ENCODE peak calls at places on chromosomes 13 and 19, in ten cellular contexts. R is HAP-1, S is left colon, X is activated gamma-delta T cell treated with Interleukin-2 at 50 U/mL for 16 hours, V is adrenal gland, Z is AML-193, Q is tibial nerve, L is GM18507, P is esophagus squamous epithelium, N is GM19239. A is an unnamed sample.

GRCh38 chr13:113729329-113730019 is 29.6 kb upstream of the TMEM255B start:
- DNase-seq in V (peak), Z (no peak), S (no peak), Q (no peak), R (no peak), P (no peak), L (no peak), X (no peak), N (no peak), A (no peak)

GRCh38 chr13:109790951-109791605 is 4.7 kb upstream of the IRS2 start:
- DNase-seq in P (no peak), N (no peak), Q (no peak), V (peak), L (no peak), R (no peak), S (no peak), X (peak), Z (peak), A (no peak)

GRCh38 chr19:35805518-35806102 is 7.0 kb downstream of the PRODH2 start:
- DNase-seq in R (no peak), P (no peak), N (no peak), S (no peak), Z (no peak), V (no peak), L (no peak), X (no peak), Q (no peak), A (no peak)

GRCh38 chr19:51295382-51296126 is 15.9 kb upstream of the IGLON5 start:
- DNase-seq in V (no peak), L (no peak), S (no peak), Q (no peak), X (no peak), P (no peak), Z (no peak), R (no peak), N (no peak), A (no peak)

GRCh38 chr13:36891752-36892151 is 28.3 kb downstream of the SMAD9 start:
- DNase-seq in R (no peak), S (no peak), P (no peak), Q (no peak), L (no peak), Z (no peak), X (no peak), N (no peak), V (no peak), A (no peak)

GRCh38 chr19:18340990-18341868 is 831 bp downstream of the PGPEP1 start:
- DNase-seq in X (peak), Z (peak), N (peak), R (no peak), L (peak), V (peak), P (no peak), S (peak), Q (peak), A (peak)

GRCh38 chr19:21127898-21128297 is 13.9 kb upstream of the ZNF431 start:
- DNase-seq in L (no peak), N (no peak), S (no peak), R (no peak), V (no peak), Q (no peak), X (no peak), Z (no peak), P (no peak), A (no peak)

GRCh38 chr13:47100214-47100853 is 203.5 kb upstream of the HTR2A start:
- DNase-seq in Z (no peak), P (no peak), X (no peak), N (peak), L (peak), S (no peak), Q (no peak), V (no peak), R (no peak), A (no peak)

GRCh38 chr13:99658266-99658991 is 157.2 kb downstream of the TM9SF2 start:
- DNase-seq in L (no peak), V (peak), X (peak), Q (peak), R (peak), S (peak), Z (peak), P (no peak), N (no peak), A (no peak)

GRCh38 chr19:2944403-2944774 is 382 bp downstream of the ZNF77 start:
- DNase-seq in R (no peak), S (no peak), Z (no peak), N (no peak), Q (no peak), X (no peak), V (no peak), L (no peak), P (no peak), A (no peak)

GRCh38 chr19:35110974-35111373 is 4.6 kb upstream of the FXYD3 start:
- DNase-seq in R (no peak), Q (no peak), S (no peak), L (no peak), N (no peak), P (no peak), X (no peak), V (no peak), Z (no peak), A (no peak)

GRCh38 chr13:43271152-43271551 is 247.8 kb downstream of the DNAJC15 start:
- DNase-seq in Z (no peak), R (no peak), P (no peak), L (no peak), Q (no peak), N (no peak), S (no peak), X (no peak), V (no peak), A (no peak)

GRCh38 chr13:103539265-103539664 is 473.0 kb upstream of the SLC10A2 start:
- DNase-seq in Q (no peak), P (no peak), N (no peak), X (no peak), V (no peak), R (no peak), Z (no peak), L (no peak), S (no peak), A (no peak)

GRCh38 chr13:51721485-51721884 is 82.5 kb downstream of the DHRS12 start:
- DNase-seq in R (no peak), S (no peak), L (no peak), N (peak), Z (no peak), P (no peak), V (peak), X (no peak), Q (no peak), A (no peak)

GRCh38 chr13:52070929-52071523 is 46.5 kb downstream of the UTP14C start:
- DNase-seq in V (no peak), P (no peak), Z (peak), X (no peak), Q (no peak), R (no peak), S (no peak), N (no peak), L (no peak), A (no peak)

GRCh38 chr13:47897411-47898050 is 103.5 kb downstream of the SUCLA2 start:
- DNase-seq in V (no peak), X (no peak), S (no peak), L (no peak), P (no peak), Q (no peak), Z (no peak), N (no peak), R (no peak), A (no peak)

GRCh38 chr19:44260695-44261446 is 1.2 kb downstream of the ZNF233 start:
- DNase-seq in Z (no peak), L (no peak), R (no peak), N (no peak), Q (no peak), S (no peak), X (no peak), P (no peak), V (no peak), A (no peak)

GRCh38 chr19:23254141-23254910 is 4.1 kb upstream of the ZNF724 start:
- DNase-seq in Q (no peak), P (no peak), S (no peak), Z (peak), R (peak), L (no peak), N (no peak), X (no peak), V (no peak), A (no peak)

GRCh38 chr13:39269004-39269403 is 230.7 kb downstream of the NHLRC3 start:
- DNase-seq in P (no peak), S (no peak), N (no peak), R (no peak), V (no peak), L (no peak), Z (no peak), Q (no peak), X (no peak), A (no peak)

GRCh38 chr13:44622259-44622658 is 46.1 kb upstream of the TSC22D1 start:
- DNase-seq in S (no peak), X (no peak), R (peak), N (no peak), P (no peak), Q (no peak), L (no peak), Z (no peak), V (no peak), A (no peak)

GRCh38 chr13:114063545-114064515 is 68.6 kb downstream of the RASA3 start:
- DNase-seq in S (peak), Z (peak), P (no peak), X (no peak), N (no peak), R (no peak), Q (peak), V (peak), L (no peak), A (no peak)

GRCh38 chr19:20186163-20186562 is 19.1 kb downstream of the ZNF486 start:
- DNase-seq in Z (no peak), S (no peak), X (no peak), N (no peak), V (no peak), P (no peak), R (no peak), L (no peak), Q (no peak), A (no peak)

GRCh38 chr19:39941615-39942507 is 7.4 kb upstream of the FCGBP start:
- DNase-seq in X (peak), N (no peak), P (no peak), V (no peak), L (no peak), S (no peak), R (no peak), Z (peak), Q (no peak), A (no peak)

GRCh38 chr13:85236431-85236830 is 562.8 kb downstream of the SLITRK6 start:
- DNase-seq in Z (no peak), X (no peak), S (no peak), Q (no peak), L (no peak), R (peak), N (no peak), P (no peak), V (no peak), A (no peak)

GRCh38 chr13:91020635-91021034 is 326.9 kb upstream of the MIR17HG start:
- DNase-seq in N (no peak), L (no peak), Q (no peak), P (no peak), X (no peak), Z (no peak), S (no peak), V (no peak), R (no peak), A (no peak)

GRCh38 chr13:62113145-62113544 is 697.5 kb upstream of the PCDH20 start:
- DNase-seq in S (no peak), Z (no peak), R (no peak), Q (no peak), N (no peak), P (no peak), X (no peak), L (no peak), V (no peak), A (no peak)

GRCh38 chr19:54517483-54517882 is 14.9 kb downstream of the LAIR2 start:
- DNase-seq in Z (peak), V (peak), P (no peak), S (peak), N (peak), Q (no peak), X (peak), L (no peak), R (peak), A (no peak)

GRCh38 chr13:100176781-100177389 is 88.0 kb downstream of the PCCA start:
- DNase-seq in V (no peak), P (no peak), N (no peak), Z (no peak), S (no peak), X (no peak), Q (no peak), L (no peak), R (peak), A (no peak)

GRCh38 chr19:44611812-44612295 is 1.5 kb upstream of the IGSF23 start:
- DNase-seq in Q (no peak), P (no peak), R (no peak), L (no peak), S (no peak), V (no peak), X (no peak), N (no peak), Z (no peak), A (no peak)

GRCh38 chr13:36673838-36674326 is at the start of gene SERTM1:
- DNase-seq in N (no peak), S (no peak), L (no peak), Z (no peak), V (peak), X (no peak), P (no peak), R (peak), Q (no peak), A (peak)

GRCh38 chr19:2047449-2048103 is 3.5 kb downstream of the MKNK2 start:
- DNase-seq in P (no peak), N (no peak), R (no peak), Q (no peak), L (no peak), X (no peak), V (peak), Z (no peak), S (no peak), A (peak)

GRCh38 chr19:7926727-7927604 is 1.0 kb upstream of the CTXN1 start:
- DNase-seq in Z (no peak), V (peak), S (no peak), X (no peak), L (no peak), P (no peak), R (no peak), Q (no peak), N (no peak), A (no peak)

GRCh38 chr13:38577048-38577447 is 109.8 kb upstream of the FREM2 start:
- DNase-seq in X (no peak), Z (no peak), R (no peak), S (no peak), P (no peak), N (no peak), Q (no peak), V (no peak), L (no peak), A (no peak)

GRCh38 chr13:26305676-26306075 is 51.7 kb downstream of the CDK8 start:
- DNase-seq in Z (no peak), Q (no peak), L (no peak), R (no peak), V (no peak), S (no peak), N (no peak), X (no peak), P (no peak), A (no peak)